ENCODE peak calls at places on chromosomes 5 and 9, in ten cellular contexts. F is NCI-H1694; J is stimulated activated CD4-positive, alpha-beta T cell treated with anti-CD3 and anti-CD28 coated beads, Interleukin-15, amount 100 ng/mL, for 24 hours; Y is effector memory CD4-positive, alpha-beta T cell; U is activated CD4-positive, alpha-beta T cell treated with anti-CD3 and anti-CD28 coated beads for 1 hour; A is foreskin fibroblast; I is pancreas; M is fibroblast of pulmonary artery; X is endothelial cell; C is PC-3. V is an unnamed sample.

GRCh38 chr9:16689352-16689938 is 181.0 kb downstream of the BNC2 start:
- DNase-seq in F (no peak), J (no peak), Y (no peak), U (no peak), A (peak; percentile 27), I (no peak), M (peak; percentile 38), X (no peak), C (peak; percentile 19), V (no peak)

GRCh38 chr5:127870914-127871313 is 167.7 kb downstream of the CCDC192 start:
- DNase-seq in F (no peak), J (no peak), Y (no peak), U (no peak), A (peak; percentile 74), I (no peak), M (peak; percentile 78), X (no peak), C (no peak), V (peak; percentile 33)

GRCh38 chr5:175460126-175460525 is 16.1 kb upstream of the DRD1 start:
- DNase-seq in F (peak; percentile 68), J (no peak), Y (no peak), U (no peak), A (peak; percentile 17), I (no peak), M (peak; percentile 25), X (no peak), C (peak; percentile 59), V (peak; percentile 23)

GRCh38 chr5:99763021-99763814 is 772.0 kb upstream of the FAM174A start:
- DNase-seq in F (no peak), J (no peak), Y (no peak), U (no peak), A (no peak), I (peak; percentile 35), M (no peak), X (no peak), C (no peak), V (no peak)

GRCh38 chr5:73312146-73312871 is 136.3 kb downstream of the FOXD1 start:
- DNase-seq in F (no peak), J (no peak), Y (no peak), U (no peak), A (peak; percentile 80), I (no peak), M (peak; percentile 89), X (no peak), C (no peak), V (no peak)

GRCh38 chr5:177301503-177302165 is 1.9 kb downstream of the RAB24 start:
- DNase-seq in F (no peak), J (peak; percentile 35), Y (peak; percentile 33), U (no peak), A (no peak), I (peak; percentile 93), M (no peak), X (no peak), C (peak; percentile 99), V (peak; percentile 96)

GRCh38 chr5:134255418-134256150 is 29.7 kb upstream of the PPP2CA start:
- DNase-seq in F (no peak), J (no peak), Y (no peak), U (no peak), A (peak; percentile 83), I (no peak), M (peak; percentile 80), X (no peak), C (peak; percentile 51), V (peak; percentile 62)

GRCh38 chr5:169202969-169203368 is 98.0 kb downstream of the SLIT3 start:
- DNase-seq in F (no peak), J (no peak), Y (no peak), U (no peak), A (peak; percentile 50), I (no peak), M (peak; percentile 40), X (no peak), C (peak; percentile 37), V (no peak)

GRCh38 chr5:170503970-170504525 is at the start of gene KCNIP1:
- DNase-seq in F (no peak), J (peak; percentile 17), Y (no peak), U (no peak), A (peak; percentile 6), I (no peak), M (no peak), X (peak; percentile 53), C (no peak), V (no peak)

GRCh38 chr5:158640581-158640980 is 459.1 kb downstream of the EBF1 start:
- DNase-seq in F (no peak), J (no peak), Y (no peak), U (no peak), A (peak; percentile 89), I (no peak), M (peak; percentile 30), X (no peak), C (peak; percentile 64), V (peak; percentile 9)

GRCh38 chr5:178866946-178867345 is 7.2 kb downstream of the ZNF354B start:
- DNase-seq in F (no peak), J (no peak), Y (no peak), U (no peak), A (no peak), I (no peak), M (no peak), X (no peak), C (no peak), V (no peak)

GRCh38 chr5:103522586-103522985 is 40.0 kb downstream of the NUDT12 start:
- DNase-seq in F (no peak), J (no peak), Y (no peak), U (no peak), A (no peak), I (no peak), M (peak; percentile 80), X (no peak), C (no peak), V (no peak)

GRCh38 chr5:176609724-176610429 is at the start of gene GPRIN1:
- DNase-seq in F (no peak), J (peak; percentile 74), Y (peak; percentile 19), U (peak; percentile 21), A (peak; percentile 82), I (no peak), M (peak; percentile 52), X (peak; percentile 81), C (peak; percentile 68), V (peak; percentile 40)

GRCh38 chr5:172740483-172741205 is 30.4 kb downstream of the DUSP1 start:
- DNase-seq in F (peak; percentile 25), J (no peak), Y (no peak), U (no peak), A (peak; percentile 94), I (no peak), M (peak; percentile 93), X (no peak), C (peak; percentile 66), V (peak; percentile 92)

GRCh38 chr5:149035282-149035882 is 27.5 kb downstream of the SH3TC2 start:
- DNase-seq in F (peak; percentile 4), J (peak; percentile 79), Y (peak; percentile 38), U (peak; percentile 40), A (peak; percentile 92), I (peak; percentile 84), M (peak; percentile 89), X (peak; percentile 80), C (peak; percentile 98), V (peak; percentile 61)

GRCh38 chr5:3181641-3182040 is 414.0 kb upstream of the IRX1 start:
- DNase-seq in F (no peak), J (no peak), Y (no peak), U (no peak), A (no peak), I (no peak), M (no peak), X (no peak), C (no peak), V (no peak)

GRCh38 chr5:143229896-143230675 is 173.4 kb downstream of the NR3C1 start:
- DNase-seq in F (peak; percentile 17), J (peak; percentile 37), Y (no peak), U (no peak), A (peak; percentile 80), I (no peak), M (no peak), X (no peak), C (no peak), V (no peak)

GRCh38 chr5:173581408-173582197 is 34.8 kb downstream of the BOD1 start:
- DNase-seq in F (no peak), J (peak; percentile 57), Y (peak; percentile 4), U (no peak), A (peak; percentile 56), I (no peak), M (peak; percentile 52), X (peak; percentile 79), C (peak; percentile 70), V (no peak)

GRCh38 chr5:172868436-172868923 is 34.4 kb downstream of the ERGIC1 start:
- DNase-seq in F (no peak), J (no peak), Y (no peak), U (no peak), A (peak; percentile 84), I (no peak), M (peak; percentile 40), X (no peak), C (peak; percentile 90), V (peak; percentile 66)

GRCh38 chr9:115400801-115401200 is 282.8 kb upstream of the TNC start:
- DNase-seq in F (no peak), J (no peak), Y (no peak), U (no peak), A (peak; percentile 88), I (no peak), M (no peak), X (no peak), C (no peak), V (no peak)

GRCh38 chr9:136239135-136239962 is 6.3 kb downstream of the QSOX2 start:
- DNase-seq in F (peak; percentile 74), J (no peak), Y (no peak), U (no peak), A (no peak), I (peak; percentile 53), M (no peak), X (no peak), C (no peak), V (no peak)

V was measured in mammary epithelial cell.